ENCODE peak calls at places on chromosomes 4 and X, in ten cellular contexts. N is suprapubic skin, E is endothelial cell of umbilical vein, D is A549, S is WERI-Rb-1, K is uterus, B is ovary, C is PC-3, T is cardiac muscle cell, Z is heart right ventricle. P is an unnamed sample.

GRCh38 chrX:115226929-115227328 is 7.0 kb downstream of the LRCH2 start:
- DNase-seq in D (peak; percentile 51), T (peak; percentile 19), K (no peak), S (peak; percentile 60), Z (no peak), C (peak; percentile 66), N (no peak), E (peak; percentile 17), B (no peak), P (no peak)

GRCh38 chr4:3871181-3871852 is 105.1 kb downstream of the ADRA2C start:
- DNase-seq in N (peak; percentile 74), S (peak; percentile 8), Z (no peak), E (no peak), C (no peak), T (peak; percentile 9), B (peak; percentile 38), K (no peak), D (no peak), P (no peak)

GRCh38 chrX:111652719-111653118 is 28.3 kb upstream of the ALG13 start:
- DNase-seq in T (no peak), B (no peak), D (peak; percentile 1), S (no peak), N (no peak), K (no peak), E (no peak), Z (no peak), C (no peak), P (no peak)

GRCh38 chrX:15911729-15912550 is 57.3 kb upstream of the AP1S2 start:
- DNase-seq in Z (no peak), C (peak; percentile 8), T (peak; percentile 63), S (no peak), N (no peak), D (peak; percentile 1), B (no peak), E (no peak), K (no peak), P (no peak)

GRCh38 chr4:185859106-185859505 is 47.1 kb upstream of the SORBS2 start:
- DNase-seq in C (no peak), D (no peak), K (no peak), T (peak; percentile 55), E (peak; percentile 74), N (no peak), B (no peak), S (peak; percentile 53), Z (no peak), P (no peak)

GRCh38 chrX:9644335-9644734 is 121.3 kb downstream of the GPR143 start:
- DNase-seq in D (no peak), Z (no peak), C (no peak), N (no peak), E (no peak), T (no peak), S (no peak), K (peak; percentile 41), B (no peak), P (no peak)

GRCh38 chrX:115344885-115345653 is 55.6 kb downstream of the LUZP4 start:
- DNase-seq in B (peak; percentile 88), C (peak; percentile 86), E (peak; percentile 94), D (peak; percentile 91), Z (peak; percentile 74), K (peak; percentile 95), S (peak; percentile 43), T (peak; percentile 97), N (peak; percentile 85), P (peak; percentile 89)

GRCh38 chr4:37441231-37442061 is 196.9 kb downstream of the NWD2 start:
- DNase-seq in D (peak; percentile 32), Z (no peak), C (peak; percentile 78), E (no peak), K (no peak), T (no peak), S (no peak), N (no peak), B (no peak), P (no peak)

GRCh38 chrX:150361777-150362351 is 1.3 kb upstream of the MAMLD1 start:
- DNase-seq in C (peak; percentile 36), D (peak; percentile 28), S (peak; percentile 11), Z (peak; percentile 9), E (no peak), T (peak; percentile 18), B (peak; percentile 73), K (no peak), N (no peak), P (peak; percentile 25)

GRCh38 chr4:173411106-173411703 is 12.3 kb upstream of the SCRG1 start:
- DNase-seq in Z (no peak), B (no peak), C (peak; percentile 28), K (no peak), S (no peak), T (peak; percentile 51), E (no peak), N (no peak), D (no peak), P (no peak)

GRCh38 chrX:413322-414201 is 26.9 kb upstream of the PPP2R3B start:
- DNase-seq in Z (peak; percentile 74), K (no peak), T (peak; percentile 37), N (no peak), C (no peak), E (peak; percentile 59), B (no peak), D (no peak), S (no peak), P (no peak)

GRCh38 chr4:5931526-5931925 is 38.6 kb upstream of the CRMP1 start:
- DNase-seq in T (no peak), D (no peak), C (no peak), B (no peak), K (no peak), Z (no peak), N (peak; percentile 35), S (no peak), E (no peak), P (no peak)

GRCh38 chr4:169407217-169407845 is 136.6 kb upstream of the SH3RF1 start:
- DNase-seq in B (no peak), K (no peak), C (no peak), S (no peak), T (peak; percentile 61), D (no peak), E (peak; percentile 25), N (no peak), Z (no peak), P (no peak)

GRCh38 chr4:6116696-6117285 is 83.6 kb downstream of the JAKMIP1 start:
- DNase-seq in B (no peak), Z (no peak), C (no peak), D (no peak), T (no peak), N (peak; percentile 21), K (no peak), E (no peak), S (no peak), P (no peak)

GRCh38 chr4:5710065-5710961 is 688 bp upstream of the EVC start:
- DNase-seq in D (peak; percentile 33), N (no peak), C (peak; percentile 20), K (no peak), T (peak; percentile 37), E (peak; percentile 44), S (peak; percentile 48), Z (no peak), B (no peak), P (no peak)

GRCh38 chr4:36043241-36043640 is 201.1 kb downstream of the ARAP2 start:
- DNase-seq in N (no peak), C (no peak), Z (no peak), B (no peak), E (no peak), T (no peak), S (no peak), K (no peak), D (no peak), P (no peak)

GRCh38 chr4:98932539-98932938 is 3.6 kb upstream of the EIF4E start:
- DNase-seq in C (peak; percentile 40), T (no peak), B (no peak), S (no peak), D (no peak), E (peak; percentile 80), K (no peak), Z (no peak), N (no peak), P (no peak)

GRCh38 chr4:119570401-119570800 is 58.2 kb downstream of the PDE5A start:
- DNase-seq in D (no peak), T (no peak), B (no peak), N (no peak), S (no peak), C (no peak), K (no peak), Z (no peak), E (no peak), P (no peak)

GRCh38 chr4:167000141-167000852 is 234.0 kb downstream of the SPOCK3 start:
- DNase-seq in Z (no peak), N (no peak), C (peak; percentile 91), D (peak; percentile 41), T (no peak), S (no peak), B (no peak), E (no peak), K (no peak), P (no peak)

DNA sequence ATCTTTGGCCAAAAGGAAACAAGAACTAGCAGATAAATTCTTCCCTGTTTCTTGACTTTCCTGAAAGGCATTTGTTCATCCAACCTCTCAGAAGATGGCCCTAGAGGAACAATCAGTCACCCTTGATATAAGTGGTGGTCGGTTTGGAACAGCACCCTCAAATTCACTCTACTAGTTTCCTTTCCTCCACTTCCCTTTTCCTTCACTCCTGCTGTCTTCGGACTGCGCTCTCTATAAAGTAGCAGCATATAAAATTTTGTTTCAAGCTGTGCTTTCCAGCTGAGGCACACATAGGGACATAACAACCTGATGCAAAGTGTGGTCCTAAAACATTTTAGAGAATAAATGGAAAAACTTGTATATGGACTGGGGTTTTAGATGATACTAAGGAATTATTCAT is 29.0 kb upstream of the MOB1B start:
- DNase-seq in C (no peak), D (no peak), T (no peak), B (no peak), K (no peak), S (no peak), E (no peak), N (no peak), Z (no peak), P (no peak)
- H3K4me3 ChIP-seq in C (no peak overlapping the region), D (no peak overlapping the region), T (no peak overlapping the region), B (no peak overlapping the region), K (no peak overlapping the region), S (no peak overlapping the region), E (no peak overlapping the region), N (no peak overlapping the region), Z (no peak overlapping the region), P (no peak overlapping the region)

GRCh38 chrX:68238568-68238967 is 194.7 kb downstream of the OPHN1 start:
- DNase-seq in D (peak; percentile 19), Z (no peak), N (no peak), K (no peak), S (peak; percentile 28), E (no peak), T (no peak), B (no peak), C (peak; percentile 43), P (no peak)
- TF ChIP-seq CTCF in D (peak; percentile 45), Z (peak; percentile 19), N (no peak), K (no peak), S (peak; percentile 63), E (peak; percentile 42), T (peak; percentile 41), B (no peak), C (peak; percentile 78), P (no peak)

GRCh38 chr4:34679228-34679627 is 1565.1 kb downstream of the ARAP2 start:
- DNase-seq in S (no peak), E (no peak), N (no peak), D (no peak), C (no peak), K (no peak), Z (no peak), B (no peak), T (no peak), P (no peak)
- H3K9me3 ChIP-seq in S (no peaks in the 10 kb centered on the region), E (no peaks in the 10 kb centered on the region), N (no peaks in the 10 kb centered on the region), D (no peaks in the 10 kb centered on the region), C (no peaks in the 10 kb centered on the region), K (no peaks in the 10 kb centered on the region), Z (no peaks in the 10 kb centered on the region), B (no peaks in the 10 kb centered on the region), T (no peaks in the 10 kb centered on the region), P (peaks cover 2% of the 10 kb centered on the region)

GRCh38 chrX:153609917-153610833 is 11.2 kb upstream of the CCNQ start:
- DNase-seq in K (peak; percentile 70), N (peak; percentile 80), T (peak; percentile 75), S (peak; percentile 93), Z (peak; percentile 77), D (peak; percentile 74), B (peak; percentile 87), C (peak; percentile 67), E (peak; percentile 65), P (peak; percentile 62)
- H3K4me3 ChIP-seq in K (peak overlapping the region; percentile 20), N (peak overlapping the region; percentile 47), T (peak overlapping the region; percentile 33), S (peak overlapping the region; percentile 55), Z (peak overlapping the region; percentile 39), D (peak overlapping the region; percentile 44), B (peak overlapping the region; percentile 41), C (peak overlapping the region; percentile 40), E (peak overlapping the region; percentile 19), P (no peak overlapping the region)

P was measured in lung.